ENCODE peak calls at places on chromosomes 5 and 9, in six cellular contexts. One of them, this sample, is unnamed.

GRCh38 chr5:6216516-6217075 is 161.8 kb downstream of the MED10 start:
- DNase-seq in H1: no peak
- DNase-seq in HepG2: no peak
- DNase-seq in GM12878: no peak
- DNase-seq in HCT116: no peak
- DNase-seq in K562: no peak
- DNase-seq in this sample: no peak

GRCh38 chr5:163809480-163809879 is 304.1 kb downstream of the MAT2B start:
- DNase-seq in H1: no peak
- DNase-seq in HepG2: no peak
- DNase-seq in GM12878: no peak
- DNase-seq in HCT116: no peak
- DNase-seq in K562: no peak
- DNase-seq in this sample: no peak

GRCh38 chr5:88518131-88519016 is 249.7 kb upstream of the TMEM161B start:
- DNase-seq in H1: no peak
- DNase-seq in HepG2: no peak
- DNase-seq in GM12878: no peak
- DNase-seq in HCT116: no peak
- DNase-seq in K562: no peak
- DNase-seq in this sample: no peak

GRCh38 chr5:149559712-149560111 is 8.5 kb upstream of the CSNK1A1 start:
- DNase-seq in H1: no peak
- DNase-seq in HepG2: no peak
- DNase-seq in GM12878: no peak
- DNase-seq in HCT116: no peak
- DNase-seq in K562: no peak
- DNase-seq in this sample: no peak

GRCh38 chr5:153654892-153655520 is 164.5 kb downstream of the GRIA1 start:
- DNase-seq in H1: no peak
- DNase-seq in HepG2: peak; percentile 28
- DNase-seq in GM12878: no peak
- DNase-seq in HCT116: no peak
- DNase-seq in K562: no peak
- DNase-seq in this sample: no peak

GRCh38 chr5:147481857-147482256 is 28.0 kb downstream of the DPYSL3 start:
- DNase-seq in H1: no peak
- DNase-seq in HepG2: no peak
- DNase-seq in GM12878: peak; percentile 40
- DNase-seq in HCT116: no peak
- DNase-seq in K562: no peak
- DNase-seq in this sample: no peak

GRCh38 chr5:127867006-127867788 is 164.0 kb downstream of the CCDC192 start:
- DNase-seq in H1: no peak
- DNase-seq in HepG2: no peak
- DNase-seq in GM12878: no peak
- DNase-seq in HCT116: no peak
- DNase-seq in K562: no peak
- DNase-seq in this sample: peak; percentile 23

GRCh38 chr9:94085062-94085639 is 887 bp downstream of the PTPDC1 start:
- DNase-seq in H1: peak; percentile 27
- DNase-seq in HepG2: peak; percentile 59
- DNase-seq in GM12878: no peak
- DNase-seq in HCT116: peak; percentile 82
- DNase-seq in K562: peak; percentile 31
- DNase-seq in this sample: no peak

DNA sequence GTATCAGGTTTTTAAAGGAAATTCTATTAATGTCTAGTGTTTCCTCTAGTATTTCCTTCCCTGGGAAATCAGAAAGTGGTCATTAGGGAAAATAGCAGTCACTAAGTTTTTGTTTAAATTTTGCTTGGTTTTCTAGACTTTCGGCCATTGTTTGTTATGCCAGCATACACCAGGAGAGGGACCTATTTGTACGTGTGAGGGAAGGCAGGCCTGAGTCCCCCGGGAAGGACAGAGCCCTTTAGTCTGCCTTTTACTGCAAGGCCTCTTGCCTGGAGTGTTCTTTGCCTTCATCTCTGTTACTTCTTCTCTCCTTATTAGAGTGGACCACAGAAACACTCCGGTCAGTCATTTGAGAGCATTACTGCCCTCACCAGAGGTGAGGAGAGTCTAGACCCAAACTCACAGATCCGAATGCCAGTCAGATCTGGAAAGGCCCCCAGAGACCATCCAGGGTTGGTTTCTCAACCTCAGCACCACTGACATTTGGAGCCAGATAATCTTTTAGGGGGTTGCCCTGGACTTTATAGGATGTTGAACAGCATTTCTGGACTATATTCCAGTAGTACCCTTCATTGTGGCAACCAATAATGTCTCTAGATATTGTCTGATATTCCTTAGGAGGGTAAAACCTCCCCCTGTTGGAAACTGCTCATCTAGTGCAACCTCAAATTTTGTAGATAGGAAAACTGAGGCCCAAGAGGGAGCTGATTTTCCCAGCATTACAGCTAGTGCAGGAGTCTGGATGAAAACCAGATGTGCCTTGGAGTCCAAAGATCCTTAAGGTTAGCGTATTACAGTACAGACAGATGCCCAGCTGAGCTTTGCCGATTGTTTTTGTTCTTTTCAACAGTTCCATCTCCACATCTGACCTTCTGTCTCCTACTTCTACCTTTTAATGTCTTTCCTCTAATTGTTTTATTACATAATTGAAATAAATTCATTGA is 93.0 kb upstream of the NIPAL4 start:
- DNase-seq in H1: no peak
- DNase-seq in HepG2: peak; percentile 28
- DNase-seq in GM12878: no peak
- DNase-seq in HCT116: no peak
- DNase-seq in K562: peak; percentile 28
- DNase-seq in this sample: peak; percentile 20
- TF ChIP-seq JUND in H1: no peak
- TF ChIP-seq JUND in HepG2: no peak
- TF ChIP-seq JUND in GM12878: no peak
- TF ChIP-seq JUND in HCT116: no peak
- TF ChIP-seq JUND in K562: no peak
- TF ChIP-seq JUND in this sample: no peak

DNA sequence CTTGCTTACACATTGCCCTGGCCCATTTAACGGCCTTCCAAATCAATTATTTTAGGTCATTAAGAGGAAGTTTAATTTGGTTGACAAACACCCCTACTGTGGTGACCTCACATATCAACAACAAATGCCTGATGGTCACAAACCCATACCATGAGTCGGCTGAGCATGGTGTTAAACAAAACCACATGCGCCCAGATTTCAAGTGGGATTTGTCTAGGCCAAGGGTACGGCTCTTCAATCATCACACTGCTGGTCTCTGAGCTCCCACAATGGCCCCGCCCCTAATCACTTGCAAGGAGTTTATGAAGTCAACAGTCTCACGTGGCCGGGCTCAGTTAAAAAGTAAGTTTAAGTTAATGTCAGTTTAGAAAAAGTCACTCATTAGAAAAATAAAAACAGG is 243.8 kb downstream of the CRB2 start:
- DNase-seq in H1: no peak
- DNase-seq in HepG2: no peak
- DNase-seq in GM12878: no peak
- DNase-seq in HCT116: no peak
- DNase-seq in K562: no peak
- DNase-seq in this sample: no peak
- TF ChIP-seq JUND in H1: no peak
- TF ChIP-seq JUND in HepG2: no peak
- TF ChIP-seq JUND in GM12878: no peak
- TF ChIP-seq JUND in HCT116: no peak
- TF ChIP-seq JUND in K562: no peak
- TF ChIP-seq JUND in this sample: no peak

DNA sequence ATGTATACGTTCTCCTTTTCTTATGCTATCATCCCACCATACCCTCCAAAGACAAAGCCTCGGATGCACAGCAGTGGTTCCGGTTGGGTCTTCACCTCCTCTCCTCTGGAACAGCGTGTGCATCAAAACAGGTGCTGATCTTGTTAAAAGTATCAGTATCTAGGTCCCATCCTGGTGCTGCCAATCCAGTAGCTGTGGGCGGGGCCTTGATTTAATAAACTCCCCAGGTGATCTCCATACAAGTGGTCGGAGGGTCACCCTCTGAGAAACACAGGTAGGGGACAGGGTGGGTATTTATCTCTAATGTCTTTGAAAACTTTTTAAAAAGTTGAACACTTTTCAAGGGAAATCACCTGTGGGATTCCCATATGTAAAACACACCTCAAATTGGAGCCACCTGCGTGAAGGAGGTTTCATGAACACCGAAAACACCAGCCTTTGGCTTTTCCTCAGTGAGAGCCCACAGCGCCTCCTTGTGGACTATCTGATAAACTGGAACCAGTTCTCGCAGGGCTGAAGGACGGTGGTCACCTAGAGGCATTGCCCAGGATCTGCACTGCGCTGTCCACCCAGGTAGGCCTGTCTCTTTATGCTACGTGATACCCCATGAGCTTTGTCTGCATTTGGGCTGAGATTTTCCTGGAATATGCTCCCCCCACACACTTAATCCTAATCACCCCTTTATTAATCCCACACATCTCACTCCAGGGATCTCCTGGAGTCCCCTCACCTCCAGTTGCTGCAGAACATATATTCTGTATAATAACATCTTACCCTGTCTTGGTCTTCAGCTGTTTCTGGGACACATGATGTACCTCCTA is 80.5 kb upstream of the EPB41L4B start:
- DNase-seq in H1: peak; percentile 58
- DNase-seq in HepG2: peak; percentile 65
- DNase-seq in GM12878: no peak
- DNase-seq in HCT116: peak; percentile 49
- DNase-seq in K562: peak; percentile 75
- DNase-seq in this sample: peak; percentile 87
- TF ChIP-seq JUND in H1: no peak
- TF ChIP-seq JUND in HepG2: no peak
- TF ChIP-seq JUND in GM12878: no peak
- TF ChIP-seq JUND in HCT116: no peak
- TF ChIP-seq JUND in K562: no peak
- TF ChIP-seq JUND in this sample: no peak

GRCh38 chr9:87436694-87437093 is 61.0 kb upstream of the DAPK1 start:
- DNase-seq in H1: no peak
- DNase-seq in HepG2: no peak
- DNase-seq in GM12878: no peak
- DNase-seq in HCT116: no peak
- DNase-seq in K562: no peak
- DNase-seq in this sample: no peak
- TF ChIP-seq JUND in H1: no peak
- TF ChIP-seq JUND in HepG2: no peak
- TF ChIP-seq JUND in GM12878: no peak
- TF ChIP-seq JUND in HCT116: no peak
- TF ChIP-seq JUND in K562: no peak
- TF ChIP-seq JUND in this sample: no peak

GRCh38 chr5:170252710-170253350 is 20.0 kb downstream of the C5orf58 start:
- DNase-seq in H1: no peak
- DNase-seq in HepG2: no peak
- DNase-seq in GM12878: no peak
- DNase-seq in HCT116: no peak
- DNase-seq in K562: no peak
- DNase-seq in this sample: no peak
- TF ChIP-seq JUND in H1: no peak
- TF ChIP-seq JUND in HepG2: no peak
- TF ChIP-seq JUND in GM12878: no peak
- TF ChIP-seq JUND in HCT116: no peak
- TF ChIP-seq JUND in K562: no peak
- TF ChIP-seq JUND in this sample: no peak

GRCh38 chr9:70502690-70503089 is 88.2 kb upstream of the KLF9 start:
- DNase-seq in H1: no peak
- DNase-seq in HepG2: no peak
- DNase-seq in GM12878: no peak
- DNase-seq in HCT116: no peak
- DNase-seq in K562: no peak
- DNase-seq in this sample: no peak
- TF ChIP-seq JUND in H1: no peak
- TF ChIP-seq JUND in HepG2: no peak
- TF ChIP-seq JUND in GM12878: no peak
- TF ChIP-seq JUND in HCT116: no peak
- TF ChIP-seq JUND in K562: no peak
- TF ChIP-seq JUND in this sample: no peak

GRCh38 chr9:129614932-129615331 is 6.0 kb downstream of the C9orf50 start:
- DNase-seq in H1: no peak
- DNase-seq in HepG2: no peak
- DNase-seq in GM12878: no peak
- DNase-seq in HCT116: no peak
- DNase-seq in K562: no peak
- DNase-seq in this sample: no peak

GRCh38 chr9:129615407-129616285 is 5.3 kb downstream of the C9orf50 start:
- DNase-seq in H1: no peak
- DNase-seq in HepG2: no peak
- DNase-seq in GM12878: no peak
- DNase-seq in HCT116: no peak
- DNase-seq in K562: no peak
- DNase-seq in this sample: no peak

GRCh38 chr9:129612815-129613519 is 7.9 kb downstream of the C9orf50 start:
- DNase-seq in H1: no peak
- DNase-seq in HepG2: no peak
- DNase-seq in GM12878: no peak
- DNase-seq in HCT116: no peak
- DNase-seq in K562: no peak
- DNase-seq in this sample: no peak

GRCh38 chr9:129612123-129612522 is 8.8 kb downstream of the C9orf50 start:
- DNase-seq in H1: no peak
- DNase-seq in HepG2: no peak
- DNase-seq in GM12878: no peak
- DNase-seq in HCT116: no peak
- DNase-seq in K562: no peak
- DNase-seq in this sample: no peak

GRCh38 chr9:129613520-129614175 is 7.3 kb downstream of the C9orf50 start:
- DNase-seq in H1: no peak
- DNase-seq in HepG2: no peak
- DNase-seq in GM12878: no peak
- DNase-seq in HCT116: no peak
- DNase-seq in K562: no peak
- DNase-seq in this sample: no peak
- TF ChIP-seq JUND in H1: no peak
- TF ChIP-seq JUND in HepG2: no peak
- TF ChIP-seq JUND in GM12878: no peak
- TF ChIP-seq JUND in HCT116: no peak
- TF ChIP-seq JUND in K562: no peak
- TF ChIP-seq JUND in this sample: no peak

GRCh38 chr9:36999728-37000333 is 34.2 kb downstream of the PAX5 start:
- DNase-seq in H1: no peak
- DNase-seq in HepG2: no peak
- DNase-seq in GM12878: no peak
- DNase-seq in HCT116: no peak
- DNase-seq in K562: peak; percentile 6
- DNase-seq in this sample: no peak

GRCh38 chr9:37002036-37002412 is 32.0 kb downstream of the PAX5 start:
- DNase-seq in H1: no peak
- DNase-seq in HepG2: no peak
- DNase-seq in GM12878: no peak
- DNase-seq in HCT116: no peak
- DNase-seq in K562: no peak
- DNase-seq in this sample: no peak

GRCh38 chr9:37004424-37004935 is 29.6 kb downstream of the PAX5 start:
- DNase-seq in H1: no peak
- DNase-seq in HepG2: no peak
- DNase-seq in GM12878: no peak
- DNase-seq in HCT116: no peak
- DNase-seq in K562: no peak
- DNase-seq in this sample: no peak

GRCh38 chr9:37001461-37001860 is 32.6 kb downstream of the PAX5 start:
- DNase-seq in H1: no peak
- DNase-seq in HepG2: no peak
- DNase-seq in GM12878: no peak
- DNase-seq in HCT116: no peak
- DNase-seq in K562: no peak
- DNase-seq in this sample: no peak

GRCh38 chr9:37002413-37003217 is 31.5 kb downstream of the PAX5 start:
- DNase-seq in H1: no peak
- DNase-seq in HepG2: no peak
- DNase-seq in GM12878: no peak
- DNase-seq in HCT116: no peak
- DNase-seq in K562: no peak
- DNase-seq in this sample: no peak
- TF ChIP-seq JUND in H1: no peak
- TF ChIP-seq JUND in HepG2: no peak
- TF ChIP-seq JUND in GM12878: no peak
- TF ChIP-seq JUND in HCT116: no peak
- TF ChIP-seq JUND in K562: no peak
- TF ChIP-seq JUND in this sample: no peak